ENCODE peak calls at places on chromosomes 3 and 15, in four cellular contexts. S is AG04450, Q is H1, W is RWPE1. B is an unnamed sample.

GRCh38 chr3:28700728-28701127 is 352.1 kb upstream of the AZI2 start:
- DNase-seq in Q (no peak), W (no peak), S (no peak), B (no peak)

GRCh38 chr15:70051948-70052633 is 45.6 kb downstream of the TLE3 start:
- DNase-seq in Q (no peak), S (no peak), W (no peak), B (no peak)

GRCh38 chr15:99502182-99502581 is 63.6 kb upstream of the MEF2A start:
- DNase-seq in S (no peak), W (no peak), Q (no peak), B (no peak)

GRCh38 chr3:38458796-38459498 is 5.3 kb downstream of the ACVR2B start:
- DNase-seq in W (peak; percentile 63), Q (no peak), S (no peak), B (no peak)

GRCh38 chr3:186930639-186931486 is 537 bp downstream of the ST6GAL1 start:
- DNase-seq in Q (peak; percentile 79), S (no peak), W (no peak), B (no peak)

GRCh38 chr3:37967252-37967881 is 23.2 kb upstream of the VILL start:
- DNase-seq in S (peak; percentile 46), Q (peak; percentile 56), W (peak; percentile 49), B (no peak)

GRCh38 chr3:37243811-37244748 is 69.7 kb upstream of the LRRFIP2 start:
- DNase-seq in W (peak; percentile 67), S (no peak), Q (no peak), B (no peak)

GRCh38 chr15:85330941-85331588 is 49.3 kb upstream of the AKAP13 start:
- DNase-seq in W (peak; percentile 83), Q (peak; percentile 85), S (no peak), B (peak; percentile 63)

GRCh38 chr3:16801223-16801622 is 83.5 kb upstream of the PLCL2 start:
- DNase-seq in W (no peak), S (no peak), Q (no peak), B (no peak)

GRCh38 chr15:68106656-68107055 is 52.5 kb downstream of the PIAS1 start:
- DNase-seq in S (no peak), W (no peak), Q (no peak), B (no peak)

GRCh38 chr3:144590854-144591253 is 619.2 kb downstream of the DIPK2A start:
- DNase-seq in W (peak; percentile 1), S (peak; percentile 70), Q (peak; percentile 9), B (peak; percentile 58)

GRCh38 chr15:101172421-101173097 is 79.3 kb downstream of the CHSY1 start:
- DNase-seq in S (no peak), W (no peak), Q (no peak), B (no peak)

GRCh38 chr3:128950223-128950938 is 43.5 kb downstream of the CFAP92 start:
- DNase-seq in Q (no peak), W (no peak), S (no peak), B (no peak)

DNA sequence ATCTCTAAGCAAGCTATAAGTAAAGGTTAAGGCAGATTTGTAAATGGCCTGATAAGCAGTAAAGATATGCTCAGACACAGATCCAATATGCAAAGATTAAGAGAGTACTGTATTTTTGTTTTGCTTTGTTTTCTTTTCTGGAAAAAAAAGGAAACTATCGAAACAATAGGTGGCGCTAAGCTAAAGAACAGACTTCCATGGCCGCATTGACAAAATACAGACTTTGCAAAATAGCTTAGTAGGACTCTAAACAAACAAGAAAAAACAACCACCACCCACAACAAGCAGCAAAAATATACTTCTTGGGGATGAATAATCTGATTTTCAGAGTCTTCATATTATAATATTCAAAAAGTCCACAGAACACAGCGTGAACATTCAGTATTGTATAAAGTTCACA is 758.4 kb upstream of the ROBO1 start:
- DNase-seq in W (no peak), S (no peak), Q (no peak), B (no peak)
- TF ChIP-seq CTCF in W (peak; percentile 24), S (peak; percentile 5), Q (peak; percentile 39), B (no peak)

DNA sequence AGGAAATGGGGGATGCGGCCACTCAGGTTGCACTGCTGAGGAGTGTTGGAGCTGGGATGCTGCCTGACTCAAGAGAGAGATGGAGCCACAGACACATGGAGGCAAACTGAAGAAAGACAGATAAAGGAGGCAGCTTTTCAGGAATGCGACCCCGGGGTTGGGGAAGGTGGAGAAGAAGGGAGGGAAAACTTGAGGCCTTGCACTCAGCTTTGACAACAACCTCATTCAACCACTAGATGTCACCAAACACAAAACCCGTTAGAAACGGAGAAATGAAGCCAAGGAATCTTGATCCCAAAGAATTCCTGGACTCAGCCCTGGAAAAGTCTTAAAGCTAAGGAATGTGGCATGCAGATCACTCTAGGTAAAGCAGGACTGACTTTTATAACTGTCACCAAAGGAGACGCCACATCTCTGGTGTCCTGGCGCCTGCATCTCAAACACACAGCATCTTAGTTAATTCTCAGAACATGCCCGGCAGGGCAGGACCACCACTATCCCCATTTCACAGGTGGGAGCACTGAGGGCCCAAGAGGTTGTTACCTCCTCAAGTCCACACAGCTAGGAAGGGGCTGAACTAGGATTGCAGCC is 59.6 kb upstream of the LMCD1 start:
- DNase-seq in Q (peak; percentile 39), S (peak; percentile 48), W (peak; percentile 57), B (no peak)
- TF ChIP-seq CTCF in Q (peak; percentile 85), S (peak; percentile 88), W (peak; percentile 80), B (peak; percentile 58)

GRCh38 chr3:191051037-191051436 is 148.0 kb upstream of the OSTN start:
- DNase-seq in S (no peak), Q (no peak), W (peak; percentile 19), B (no peak)
- TF ChIP-seq CTCF in S (peak; percentile 57), Q (peak; percentile 19), W (peak; percentile 52), B (peak; percentile 8)

GRCh38 chr15:59611277-59612260 is at the start of gene GCNT3:
- DNase-seq in S (no peak), Q (no peak), W (peak; percentile 34), B (no peak)

GRCh38 chr15:59609730-59610712 is 1.6 kb upstream of the GCNT3 start:
- DNase-seq in S (no peak), W (no peak), Q (no peak), B (no peak)

GRCh38 chr15:59605994-59606393 is 5.6 kb upstream of the GCNT3 start:
- DNase-seq in S (no peak), Q (no peak), W (no peak), B (no peak)
- TF ChIP-seq CTCF in S (no peak), Q (no peak), W (no peak), B (no peak)

GRCh38 chr3:149902498-149903139 is 68.1 kb downstream of the PFN2 start:
- DNase-seq in Q (no peak), S (no peak), W (no peak), B (no peak)
- TF ChIP-seq CTCF in Q (no peak), S (peak; percentile 36), W (peak; percentile 30), B (no peak)

GRCh38 chr3:103055021-103055420 is 620.2 kb downstream of the ZPLD1 start:
- DNase-seq in W (no peak), Q (no peak), S (no peak), B (no peak)

GRCh38 chr3:103056552-103056951 is 621.7 kb downstream of the ZPLD1 start:
- DNase-seq in W (no peak), S (no peak), Q (no peak), B (no peak)

GRCh38 chr3:103059481-103059880 is 624.7 kb downstream of the ZPLD1 start:
- DNase-seq in S (no peak), Q (no peak), W (no peak), B (no peak)

GRCh38 chr3:103057477-103057876 is 622.7 kb downstream of the ZPLD1 start:
- DNase-seq in W (no peak), S (no peak), Q (no peak), B (no peak)

DNA sequence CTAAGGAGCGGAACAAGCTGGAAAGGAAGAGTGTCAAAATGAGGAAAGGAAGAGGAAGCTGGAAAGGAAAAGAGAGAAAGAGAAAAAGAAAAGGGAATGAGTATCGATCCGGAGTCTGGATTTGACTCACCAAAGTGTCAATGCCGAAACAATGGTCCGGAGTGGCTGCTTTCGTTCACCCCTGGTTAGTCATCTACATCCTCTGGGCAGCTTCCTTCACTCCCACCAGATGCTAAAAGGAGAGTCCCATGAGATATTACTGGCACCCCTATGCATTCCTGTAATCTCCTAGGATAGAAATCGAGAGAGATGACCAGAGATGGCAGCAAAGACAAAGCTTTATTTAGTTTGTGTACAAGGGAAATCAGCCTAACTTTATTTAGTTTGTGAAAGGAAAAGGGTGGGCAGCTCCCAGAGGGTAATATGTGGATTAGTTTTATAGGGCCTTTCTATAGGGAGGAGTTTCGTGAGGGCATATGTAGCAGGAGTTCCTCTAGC is 622.2 kb downstream of the ZPLD1 start:
- DNase-seq in W (no peak), S (no peak), Q (no peak), B (no peak)
- TF ChIP-seq CTCF in W (no peak), S (no peak), Q (no peak), B (no peak)

DNA sequence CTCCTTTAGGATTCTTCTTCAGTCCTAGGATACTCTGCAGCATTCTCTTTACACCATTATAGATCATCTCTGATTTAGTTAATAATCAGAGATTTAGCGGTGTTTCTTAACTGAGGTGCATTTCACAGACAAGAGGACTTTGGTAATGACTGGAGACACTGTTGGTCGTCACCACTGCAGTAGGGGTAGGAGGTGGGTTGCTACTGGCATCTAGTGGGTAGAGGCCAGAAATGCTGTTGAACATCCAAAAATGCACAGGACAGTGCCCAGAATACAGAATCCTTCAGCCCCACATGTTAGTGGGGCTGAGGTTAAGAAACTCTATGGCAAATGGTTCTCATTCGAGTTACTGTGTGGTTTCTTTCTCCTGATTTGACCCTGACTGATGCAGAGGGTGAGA is 80.4 kb upstream of the LMCD1 start:
- DNase-seq in W (no peak), S (no peak), Q (no peak), B (no peak)
- TF ChIP-seq CTCF in W (no peak), S (no peak), Q (peak; percentile 15), B (peak; percentile 20)

GRCh38 chr15:63151665-63152064 is 5.6 kb downstream of the RPS27L start:
- DNase-seq in Q (no peak), S (no peak), W (no peak), B (no peak)

GRCh38 chr15:63140936-63141335 is 16.3 kb downstream of the RPS27L start:
- DNase-seq in Q (no peak), W (no peak), S (no peak), B (no peak)

GRCh38 chr15:63145426-63145825 is 11.9 kb downstream of the RPS27L start:
- DNase-seq in W (no peak), S (no peak), Q (no peak), B (no peak)

DNA sequence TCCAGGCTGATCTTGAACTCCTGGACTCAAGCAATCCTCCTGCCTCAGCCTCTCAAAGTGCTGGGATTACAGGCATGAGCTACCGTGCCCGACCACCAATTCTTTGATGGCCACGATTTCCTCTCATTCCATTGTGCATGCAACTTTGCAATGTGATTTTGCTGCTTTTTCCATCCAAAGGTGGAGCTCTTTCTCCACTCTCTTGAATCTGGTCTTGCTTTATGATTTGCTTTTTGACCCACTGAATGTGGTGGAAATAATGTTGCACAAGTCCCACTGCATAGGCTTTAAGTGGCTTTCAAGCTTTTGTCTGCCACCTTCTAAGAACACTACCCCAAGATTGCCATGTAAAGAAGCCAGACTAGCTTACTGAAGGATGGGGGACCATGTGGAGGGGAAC is 10.6 kb downstream of the RPS27L start:
- DNase-seq in Q (no peak), W (no peak), S (no peak), B (no peak)
- TF ChIP-seq CTCF in Q (no peak), W (no peak), S (peak; percentile 34), B (no peak)

B was measured in AG04449.